ENCODE peak calls at places on chromosomes 6 and 20, in eight cellular contexts. One of them, this sample, is unnamed.

GRCh38 chr20:63086421-63087235 is 79.9 kb upstream of the BHLHE23 start:
- DNase-seq in MM.1S: no peak
- DNase-seq in prostate gland: no peak
- DNase-seq in mammary epithelial cell: no peak
- DNase-seq in RWPE2: peak
- DNase-seq in brain microvascular endothelial cell: no peak
- DNase-seq in A549: no peak
- DNase-seq in BE2C: peak
- DNase-seq in this sample: no peak

GRCh38 chr6:34663887-34664269 is 32.7 kb downstream of the ILRUN start:
- DNase-seq in brain microvascular endothelial cell: peak
- DNase-seq in RWPE2: no peak
- DNase-seq in MM.1S: no peak
- DNase-seq in BE2C: no peak
- DNase-seq in mammary epithelial cell: no peak
- DNase-seq in A549: no peak
- DNase-seq in prostate gland: no peak
- DNase-seq in this sample: no peak

GRCh38 chr20:478949-479429 is 16.7 kb upstream of the TBC1D20 start:
- DNase-seq in brain microvascular endothelial cell: peak
- DNase-seq in BE2C: peak
- DNase-seq in RWPE2: no peak
- DNase-seq in A549: peak
- DNase-seq in MM.1S: peak
- DNase-seq in prostate gland: peak
- DNase-seq in mammary epithelial cell: peak
- DNase-seq in this sample: no peak

GRCh38 chr6:21953831-21954801 is 342.7 kb downstream of the PRL start:
- DNase-seq in mammary epithelial cell: peak
- DNase-seq in brain microvascular endothelial cell: peak
- DNase-seq in A549: no peak
- DNase-seq in BE2C: peak
- DNase-seq in MM.1S: no peak
- DNase-seq in RWPE2: no peak
- DNase-seq in prostate gland: peak
- DNase-seq in this sample: peak

GRCh38 chr6:107116328-107116892 is 1.1 kb upstream of the BEND3 start:
- DNase-seq in brain microvascular endothelial cell: peak
- DNase-seq in RWPE2: no peak
- DNase-seq in MM.1S: peak
- DNase-seq in mammary epithelial cell: peak
- DNase-seq in prostate gland: peak
- DNase-seq in A549: no peak
- DNase-seq in BE2C: peak
- DNase-seq in this sample: no peak

GRCh38 chr20:62937353-62938104 is 418 bp upstream of the GID8 start:
- DNase-seq in MM.1S: peak
- DNase-seq in mammary epithelial cell: peak
- DNase-seq in A549: peak
- DNase-seq in BE2C: peak
- DNase-seq in brain microvascular endothelial cell: peak
- DNase-seq in prostate gland: peak
- DNase-seq in RWPE2: peak
- DNase-seq in this sample: peak

GRCh38 chr6:107820571-107821261 is 3.4 kb downstream of the SCML4 start:
- DNase-seq in RWPE2: no peak
- DNase-seq in mammary epithelial cell: peak
- DNase-seq in A549: no peak
- DNase-seq in BE2C: peak
- DNase-seq in brain microvascular endothelial cell: no peak
- DNase-seq in MM.1S: no peak
- DNase-seq in prostate gland: no peak
- DNase-seq in this sample: no peak

GRCh38 chr6:7914991-7915789 is 4.6 kb upstream of the TXNDC5 start:
- DNase-seq in brain microvascular endothelial cell: peak
- DNase-seq in BE2C: peak
- DNase-seq in prostate gland: no peak
- DNase-seq in A549: no peak
- DNase-seq in RWPE2: no peak
- DNase-seq in MM.1S: no peak
- DNase-seq in mammary epithelial cell: no peak
- DNase-seq in this sample: peak

GRCh38 chr6:21742238-21742660 is 148.7 kb downstream of the SOX4 start:
- DNase-seq in prostate gland: no peak
- DNase-seq in BE2C: no peak
- DNase-seq in MM.1S: no peak
- DNase-seq in A549: peak
- DNase-seq in RWPE2: no peak
- DNase-seq in mammary epithelial cell: peak
- DNase-seq in brain microvascular endothelial cell: peak
- DNase-seq in this sample: no peak

GRCh38 chr6:15176816-15177215 is 69.1 kb upstream of the JARID2 start:
- DNase-seq in mammary epithelial cell: no peak
- DNase-seq in BE2C: no peak
- DNase-seq in prostate gland: no peak
- DNase-seq in RWPE2: no peak
- DNase-seq in MM.1S: no peak
- DNase-seq in brain microvascular endothelial cell: no peak
- DNase-seq in A549: no peak
- DNase-seq in this sample: no peak

GRCh38 chr6:158367824-158368223 is 55.6 kb downstream of the TULP4 start:
- DNase-seq in mammary epithelial cell: no peak
- DNase-seq in RWPE2: no peak
- DNase-seq in MM.1S: no peak
- DNase-seq in A549: no peak
- DNase-seq in brain microvascular endothelial cell: no peak
- DNase-seq in prostate gland: no peak
- DNase-seq in BE2C: no peak
- DNase-seq in this sample: no peak

GRCh38 chr20:17955302-17955701 is 13.3 kb downstream of the SNX5 start:
- DNase-seq in A549: no peak
- DNase-seq in prostate gland: no peak
- DNase-seq in RWPE2: no peak
- DNase-seq in MM.1S: no peak
- DNase-seq in BE2C: no peak
- DNase-seq in mammary epithelial cell: no peak
- DNase-seq in brain microvascular endothelial cell: peak
- DNase-seq in this sample: no peak
- H3K4me3 ChIP-seq in A549: no peak
- H3K4me3 ChIP-seq in prostate gland: no peak
- H3K4me3 ChIP-seq in RWPE2: no peak
- H3K4me3 ChIP-seq in MM.1S: no peak
- H3K4me3 ChIP-seq in BE2C: no peak
- H3K4me3 ChIP-seq in mammary epithelial cell: no peak
- H3K4me3 ChIP-seq in brain microvascular endothelial cell: no peak
- H3K4me3 ChIP-seq in this sample: no peak

GRCh38 chr20:38112943-38113294 is 52.2 kb downstream of the TGM2 start:
- DNase-seq in prostate gland: no peak
- DNase-seq in MM.1S: no peak
- DNase-seq in BE2C: no peak
- DNase-seq in RWPE2: peak
- DNase-seq in brain microvascular endothelial cell: no peak
- DNase-seq in mammary epithelial cell: no peak
- DNase-seq in A549: no peak
- DNase-seq in this sample: no peak

GRCh38 chr20:38114353-38114791 is 50.7 kb downstream of the TGM2 start:
- DNase-seq in BE2C: no peak
- DNase-seq in A549: no peak
- DNase-seq in mammary epithelial cell: no peak
- DNase-seq in MM.1S: no peak
- DNase-seq in prostate gland: no peak
- DNase-seq in brain microvascular endothelial cell: peak
- DNase-seq in RWPE2: peak
- DNase-seq in this sample: no peak

GRCh38 chr20:38115205-38115604 is 49.9 kb downstream of the TGM2 start:
- DNase-seq in MM.1S: no peak
- DNase-seq in prostate gland: no peak
- DNase-seq in A549: no peak
- DNase-seq in mammary epithelial cell: no peak
- DNase-seq in BE2C: no peak
- DNase-seq in brain microvascular endothelial cell: no peak
- DNase-seq in RWPE2: no peak
- DNase-seq in this sample: no peak

GRCh38 chr20:38112249-38112942 is 52.7 kb downstream of the TGM2 start:
- DNase-seq in MM.1S: no peak
- DNase-seq in prostate gland: no peak
- DNase-seq in mammary epithelial cell: no peak
- DNase-seq in BE2C: no peak
- DNase-seq in RWPE2: peak
- DNase-seq in A549: no peak
- DNase-seq in brain microvascular endothelial cell: no peak
- DNase-seq in this sample: no peak

DNA sequence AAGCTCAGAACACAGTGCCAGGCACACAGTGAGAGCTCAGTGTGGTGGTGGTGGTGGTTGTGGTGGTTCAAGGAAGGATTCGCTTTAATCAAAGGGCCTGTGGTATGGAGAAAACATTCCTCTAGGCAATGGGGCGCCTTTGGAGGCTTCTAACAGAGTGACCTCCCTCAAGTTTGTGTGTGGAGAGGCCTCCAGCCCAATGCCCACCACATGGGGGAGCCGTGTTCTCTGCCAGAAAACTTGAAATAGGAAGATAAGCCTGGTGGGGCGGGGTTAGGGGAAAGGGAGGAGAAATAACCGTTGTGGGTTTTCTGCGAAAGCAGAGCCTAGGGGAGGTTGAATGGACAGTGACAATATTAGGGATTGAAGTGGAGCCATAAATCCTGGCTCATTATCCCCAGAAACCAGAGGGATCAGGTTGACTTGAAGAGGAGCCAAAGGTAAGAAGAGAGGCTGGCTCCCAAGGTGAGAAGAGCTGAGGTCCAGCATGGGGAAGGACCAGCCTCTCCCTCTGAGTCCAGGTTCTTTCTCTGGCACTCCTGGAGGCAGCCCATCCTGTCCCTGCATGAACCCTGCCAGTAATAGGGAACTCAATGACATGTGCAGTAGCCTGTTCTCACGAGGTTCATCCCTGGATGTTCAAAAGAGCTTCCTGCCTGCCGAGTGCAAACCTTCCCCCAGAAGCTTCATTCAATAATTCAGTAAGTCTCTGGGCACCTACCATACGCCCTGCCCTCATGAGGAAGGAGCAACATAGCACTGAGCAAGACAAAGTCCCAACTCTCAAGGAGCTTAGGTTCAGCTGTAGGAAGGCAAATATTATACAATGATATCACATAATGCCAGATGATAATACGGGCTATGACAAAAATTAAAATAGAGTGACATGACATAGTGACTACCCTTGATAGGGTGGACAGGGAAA is 51.4 kb downstream of the TGM2 start:
- DNase-seq in MM.1S: peak
- DNase-seq in BE2C: peak
- DNase-seq in brain microvascular endothelial cell: peak
- DNase-seq in mammary epithelial cell: no peak
- DNase-seq in A549: no peak
- DNase-seq in RWPE2: peak
- DNase-seq in prostate gland: no peak
- DNase-seq in this sample: no peak
- TF ChIP-seq CTCF in MM.1S: peak
- TF ChIP-seq CTCF in BE2C: peak
- TF ChIP-seq CTCF in brain microvascular endothelial cell: peak
- TF ChIP-seq CTCF in mammary epithelial cell: no peak
- TF ChIP-seq CTCF in A549: peak
- TF ChIP-seq CTCF in RWPE2: peak
- TF ChIP-seq CTCF in prostate gland: no peak
- TF ChIP-seq CTCF in this sample: peak

DNA sequence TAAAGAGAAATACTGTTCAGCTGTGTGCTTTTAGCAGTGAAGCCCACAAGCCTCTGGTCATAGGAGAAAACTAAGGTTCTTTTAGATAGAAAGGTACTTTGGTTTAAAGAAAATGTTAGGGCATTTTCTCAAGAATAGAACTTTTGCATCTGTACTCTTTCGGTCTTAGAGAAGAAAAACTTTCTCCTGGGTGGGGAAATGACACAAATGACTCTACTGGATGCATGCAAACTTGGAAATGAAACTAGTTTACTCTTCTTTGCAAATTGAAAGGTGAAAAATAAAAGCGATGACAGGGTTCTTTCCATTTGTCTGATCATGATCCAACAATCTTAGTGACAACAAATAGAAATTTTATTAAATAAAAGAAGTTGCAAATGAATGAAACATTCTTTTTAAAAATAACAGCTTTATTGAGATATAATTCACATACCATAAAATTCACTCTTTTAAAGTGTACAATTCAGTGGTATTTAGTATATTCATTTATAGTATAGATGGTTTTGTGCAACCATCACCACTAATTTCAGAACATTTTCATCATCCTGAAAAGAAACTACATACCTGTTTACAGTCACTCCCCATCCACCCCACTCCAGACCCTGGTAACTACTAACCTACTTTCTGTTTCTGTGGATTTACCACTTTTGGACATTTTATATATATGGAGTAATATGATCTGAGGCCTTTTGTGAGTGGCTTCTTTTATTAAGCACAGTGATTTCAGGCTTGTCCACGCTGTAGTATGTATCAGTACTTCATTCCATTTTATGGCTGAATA is 2.3 kb upstream of the TMEM217 start:
- DNase-seq in MM.1S: peak
- DNase-seq in A549: no peak
- DNase-seq in mammary epithelial cell: no peak
- DNase-seq in BE2C: no peak
- DNase-seq in prostate gland: no peak
- DNase-seq in RWPE2: no peak
- DNase-seq in brain microvascular endothelial cell: no peak
- DNase-seq in this sample: no peak
- H3K4me3 ChIP-seq in MM.1S: no peak
- H3K4me3 ChIP-seq in A549: no peak
- H3K4me3 ChIP-seq in mammary epithelial cell: no peak
- H3K4me3 ChIP-seq in BE2C: no peak
- H3K4me3 ChIP-seq in prostate gland: no peak
- H3K4me3 ChIP-seq in RWPE2: no peak
- H3K4me3 ChIP-seq in brain microvascular endothelial cell: no peak
- H3K4me3 ChIP-seq in this sample: no peak

DNA sequence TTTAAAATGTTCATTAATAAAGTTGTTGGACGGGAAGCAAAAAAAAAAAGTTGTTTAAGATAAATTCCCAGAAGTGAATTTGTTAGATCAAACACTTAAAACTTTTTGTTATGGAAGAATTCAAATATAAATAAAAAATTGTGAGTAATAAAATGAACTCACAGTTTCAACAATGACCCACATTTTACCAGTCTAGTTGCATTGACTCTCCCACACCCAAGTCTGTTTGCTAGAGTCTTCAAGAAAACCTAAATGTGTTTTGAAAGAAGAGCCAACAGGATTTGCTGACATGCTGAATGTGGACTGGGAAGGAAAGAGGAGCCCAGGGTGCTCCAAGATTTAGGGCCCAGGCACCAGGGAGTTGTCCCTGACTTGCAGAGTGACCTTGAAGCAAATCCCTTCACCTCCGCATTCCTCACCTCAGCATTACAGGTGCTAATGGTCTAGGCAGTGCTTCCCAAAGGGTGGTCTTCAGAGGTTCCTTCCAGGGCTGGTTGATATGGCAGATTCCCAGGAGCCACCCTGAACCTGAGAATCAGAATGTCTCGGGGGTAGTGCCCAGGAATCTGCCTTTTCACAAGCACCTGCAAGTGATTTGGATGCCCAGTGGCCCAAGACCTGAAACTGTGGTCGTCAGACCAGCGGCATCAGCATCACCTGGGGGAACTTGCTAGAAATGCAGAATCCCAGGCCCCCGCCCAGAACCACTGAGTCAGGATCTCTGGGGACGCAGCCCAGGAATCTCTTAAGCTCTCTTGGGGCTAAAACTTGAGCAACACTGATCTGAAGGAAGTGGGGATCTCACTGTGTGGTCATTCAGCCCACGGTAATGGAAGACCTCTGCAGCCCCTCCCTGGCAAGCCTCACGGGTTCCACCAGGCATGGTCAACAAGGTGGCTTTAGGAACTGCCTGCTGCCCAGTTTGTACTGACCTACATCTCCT is 31.1 kb downstream of the POFUT1 start:
- DNase-seq in BE2C: no peak
- DNase-seq in prostate gland: no peak
- DNase-seq in A549: no peak
- DNase-seq in MM.1S: no peak
- DNase-seq in brain microvascular endothelial cell: no peak
- DNase-seq in RWPE2: no peak
- DNase-seq in mammary epithelial cell: no peak
- DNase-seq in this sample: no peak
- TF ChIP-seq CTCF in BE2C: no peak
- TF ChIP-seq CTCF in prostate gland: no peak
- TF ChIP-seq CTCF in A549: no peak
- TF ChIP-seq CTCF in MM.1S: no peak
- TF ChIP-seq CTCF in brain microvascular endothelial cell: no peak
- TF ChIP-seq CTCF in RWPE2: no peak
- TF ChIP-seq CTCF in mammary epithelial cell: no peak
- TF ChIP-seq CTCF in this sample: no peak

This sample was measured in AG09309.